ENCODE peak calls at places on chromosomes 4 and X, in four cellular contexts. One of them, this sample, is unnamed.

GRCh38 chr4:88457307-88458090 is 580 bp downstream of the HERC5 start:
- DNase-seq in brain microvascular endothelial cell: no peak
- DNase-seq in HepG2: no peak
- DNase-seq in neural progenitor cell: peak
- DNase-seq in this sample: no peak

GRCh38 chr4:88087004-88087403 is 71.4 kb downstream of the ABCG2 start:
- DNase-seq in brain microvascular endothelial cell: no peak
- DNase-seq in HepG2: peak
- DNase-seq in neural progenitor cell: no peak
- DNase-seq in this sample: no peak

GRCh38 chr4:4327652-4328121 is 37.6 kb downstream of the ZBTB49 start:
- DNase-seq in brain microvascular endothelial cell: peak
- DNase-seq in HepG2: peak
- DNase-seq in neural progenitor cell: peak
- DNase-seq in this sample: no peak

GRCh38 chr4:151624606-151625565 is 135.9 kb downstream of the GATB start:
- DNase-seq in brain microvascular endothelial cell: no peak
- DNase-seq in HepG2: no peak
- DNase-seq in neural progenitor cell: no peak
- DNase-seq in this sample: no peak

GRCh38 chr4:27350161-27350560 is 489.5 kb downstream of the STIM2 start:
- DNase-seq in brain microvascular endothelial cell: no peak
- DNase-seq in HepG2: no peak
- DNase-seq in neural progenitor cell: no peak
- DNase-seq in this sample: peak

GRCh38 chr4:21347142-21347541 is 601.4 kb downstream of the KCNIP4 start:
- DNase-seq in brain microvascular endothelial cell: no peak
- DNase-seq in HepG2: no peak
- DNase-seq in neural progenitor cell: no peak
- DNase-seq in this sample: no peak

GRCh38 chr4:138978028-138978585 is 37.5 kb upstream of the NOCT start:
- DNase-seq in brain microvascular endothelial cell: no peak
- DNase-seq in HepG2: no peak
- DNase-seq in neural progenitor cell: no peak
- DNase-seq in this sample: no peak

GRCh38 chr4:147201016-147201415 is 255.4 kb upstream of the TTC29 start:
- DNase-seq in brain microvascular endothelial cell: no peak
- DNase-seq in HepG2: no peak
- DNase-seq in neural progenitor cell: no peak
- DNase-seq in this sample: no peak

GRCh38 chr4:125736057-125736456 is 421.3 kb downstream of the FAT4 start:
- DNase-seq in brain microvascular endothelial cell: peak
- DNase-seq in HepG2: peak
- DNase-seq in neural progenitor cell: no peak
- DNase-seq in this sample: no peak

GRCh38 chrX:10077425-10078188 is 79.2 kb upstream of the CLCN4 start:
- DNase-seq in brain microvascular endothelial cell: no peak
- DNase-seq in HepG2: peak
- DNase-seq in neural progenitor cell: no peak
- DNase-seq in this sample: no peak

GRCh38 chr4:29326816-29327215 is 1393.4 kb upstream of the PCDH7 start:
- DNase-seq in brain microvascular endothelial cell: no peak
- DNase-seq in HepG2: no peak
- DNase-seq in neural progenitor cell: no peak
- DNase-seq in this sample: no peak

GRCh38 chr4:125317526-125317880 is 2.7 kb downstream of the FAT4 start:
- DNase-seq in brain microvascular endothelial cell: peak
- DNase-seq in HepG2: no peak
- DNase-seq in neural progenitor cell: peak
- DNase-seq in this sample: no peak

GRCh38 chr4:174490356-174490969 is 31.8 kb downstream of the HPGD start:
- DNase-seq in brain microvascular endothelial cell: peak
- DNase-seq in HepG2: no peak
- DNase-seq in neural progenitor cell: no peak
- DNase-seq in this sample: no peak

GRCh38 chr4:173121044-173121685 is 47.4 kb upstream of the GALNT7 start:
- DNase-seq in brain microvascular endothelial cell: peak
- DNase-seq in HepG2: no peak
- DNase-seq in neural progenitor cell: peak
- DNase-seq in this sample: peak

GRCh38 chr4:112086036-112086434 is 59.2 kb upstream of the FAM241A start:
- DNase-seq in brain microvascular endothelial cell: no peak
- DNase-seq in HepG2: no peak
- DNase-seq in neural progenitor cell: no peak
- DNase-seq in this sample: no peak

GRCh38 chrX:147848543-147849448 is 62.9 kb upstream of the FMR1 start:
- DNase-seq in brain microvascular endothelial cell: no peak
- DNase-seq in HepG2: no peak
- DNase-seq in neural progenitor cell: no peak
- DNase-seq in this sample: no peak

GRCh38 chrX:12702509-12703091 is 88.6 kb upstream of the PRPS2 start:
- DNase-seq in brain microvascular endothelial cell: no peak
- DNase-seq in HepG2: peak
- DNase-seq in neural progenitor cell: peak
- DNase-seq in this sample: no peak

GRCh38 chrX:155870958-155871357 is 10.2 kb upstream of the VAMP7 start:
- DNase-seq in brain microvascular endothelial cell: no peak
- DNase-seq in HepG2: no peak
- DNase-seq in neural progenitor cell: no peak
- DNase-seq in this sample: no peak

GRCh38 chrX:45743081-45743533 is 542.4 kb upstream of the DIPK2B start:
- DNase-seq in brain microvascular endothelial cell: peak
- DNase-seq in HepG2: peak
- DNase-seq in neural progenitor cell: no peak
- DNase-seq in this sample: no peak

GRCh38 chr4:91426725-91427124 is 877.0 kb upstream of the GRID2 start:
- DNase-seq in brain microvascular endothelial cell: no peak
- DNase-seq in HepG2: no peak
- DNase-seq in neural progenitor cell: no peak
- DNase-seq in this sample: no peak

GRCh38 chr4:38943355-38943754 is 75.7 kb downstream of the FAM114A1 start:
- DNase-seq in brain microvascular endothelial cell: no peak
- DNase-seq in HepG2: no peak
- DNase-seq in neural progenitor cell: no peak
- DNase-seq in this sample: no peak

GRCh38 chr4:26397086-26397485 is 76.3 kb downstream of the RBPJ start:
- DNase-seq in brain microvascular endothelial cell: no peak
- DNase-seq in HepG2: no peak
- DNase-seq in neural progenitor cell: no peak
- DNase-seq in this sample: no peak

GRCh38 chr4:10011885-10012284 is 9.4 kb downstream of the SLC2A9 start:
- DNase-seq in brain microvascular endothelial cell: no peak
- DNase-seq in HepG2: no peak
- DNase-seq in neural progenitor cell: no peak
- DNase-seq in this sample: no peak

GRCh38 chrX:72201836-72202536 is 20.4 kb downstream of the PIN4 start:
- DNase-seq in brain microvascular endothelial cell: peak
- DNase-seq in HepG2: no peak
- DNase-seq in neural progenitor cell: no peak
- DNase-seq in this sample: peak

GRCh38 chrX:47112316-47112954 is 32.1 kb downstream of the NDUFB11 start:
- DNase-seq in brain microvascular endothelial cell: no peak
- DNase-seq in HepG2: peak
- DNase-seq in neural progenitor cell: no peak
- DNase-seq in this sample: no peak

GRCh38 chr4:169254546-169254983 is 16.2 kb downstream of the SH3RF1 start:
- DNase-seq in brain microvascular endothelial cell: peak
- DNase-seq in HepG2: peak
- DNase-seq in neural progenitor cell: no peak
- DNase-seq in this sample: peak

GRCh38 chr4:82499705-82500104 is 62.1 kb downstream of the TMEM150C start:
- DNase-seq in brain microvascular endothelial cell: no peak
- DNase-seq in HepG2: no peak
- DNase-seq in neural progenitor cell: no peak
- DNase-seq in this sample: no peak

GRCh38 chrX:68428431-68428830 is 4.9 kb downstream of the OPHN1 start:
- DNase-seq in brain microvascular endothelial cell: peak
- DNase-seq in HepG2: no peak
- DNase-seq in neural progenitor cell: no peak
- DNase-seq in this sample: no peak

DNA sequence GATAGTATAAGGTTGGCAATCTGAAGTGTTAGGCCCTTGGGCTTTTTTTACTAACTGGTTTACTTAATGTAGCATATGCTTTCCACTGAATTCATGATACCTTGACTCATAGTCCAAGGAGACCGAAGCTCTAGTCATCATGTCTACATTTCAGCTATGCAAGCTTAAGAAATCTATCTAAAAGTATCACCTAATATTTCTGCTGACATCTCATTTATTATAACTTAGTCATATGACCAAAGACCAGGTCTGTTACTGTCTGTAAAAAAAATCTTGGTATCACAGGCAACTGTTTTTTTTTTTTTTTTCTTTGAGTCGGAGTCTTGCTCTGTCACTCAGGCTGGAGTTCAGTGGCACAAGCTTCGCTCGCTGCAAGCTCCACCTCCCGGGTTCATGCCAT is 814.0 kb upstream of the NDST4 start:
- DNase-seq in brain microvascular endothelial cell: no peak
- DNase-seq in HepG2: no peak
- DNase-seq in neural progenitor cell: no peak
- DNase-seq in this sample: no peak
- H3K4me3 ChIP-seq in brain microvascular endothelial cell: no peak
- H3K4me3 ChIP-seq in HepG2: no peak
- H3K4me3 ChIP-seq in neural progenitor cell: no peak
- H3K4me3 ChIP-seq in this sample: no peak

GRCh38 chrX:136166221-136166855 is 19.0 kb downstream of the FHL1 start:
- DNase-seq in brain microvascular endothelial cell: no peak
- DNase-seq in HepG2: no peak
- DNase-seq in neural progenitor cell: peak
- DNase-seq in this sample: peak
- TF ChIP-seq CTCF in brain microvascular endothelial cell: peak
- TF ChIP-seq CTCF in HepG2: peak
- TF ChIP-seq CTCF in neural progenitor cell: peak
- TF ChIP-seq CTCF in this sample: peak

GRCh38 chrX:100408643-100409315 is 1.3 kb downstream of the PCDH19 start:
- DNase-seq in brain microvascular endothelial cell: no peak
- DNase-seq in HepG2: no peak
- DNase-seq in neural progenitor cell: peak
- DNase-seq in this sample: no peak

GRCh38 chrX:100409316-100410082 is 574 bp downstream of the PCDH19 start:
- DNase-seq in brain microvascular endothelial cell: no peak
- DNase-seq in HepG2: no peak
- DNase-seq in neural progenitor cell: peak
- DNase-seq in this sample: no peak

GRCh38 chrX:100407147-100407783 is 2.8 kb downstream of the PCDH19 start:
- DNase-seq in brain microvascular endothelial cell: no peak
- DNase-seq in HepG2: no peak
- DNase-seq in neural progenitor cell: no peak
- DNase-seq in this sample: no peak

GRCh38 chrX:100410083-100410590 is at the start of gene PCDH19:
- DNase-seq in brain microvascular endothelial cell: peak
- DNase-seq in HepG2: no peak
- DNase-seq in neural progenitor cell: peak
- DNase-seq in this sample: no peak

DNA sequence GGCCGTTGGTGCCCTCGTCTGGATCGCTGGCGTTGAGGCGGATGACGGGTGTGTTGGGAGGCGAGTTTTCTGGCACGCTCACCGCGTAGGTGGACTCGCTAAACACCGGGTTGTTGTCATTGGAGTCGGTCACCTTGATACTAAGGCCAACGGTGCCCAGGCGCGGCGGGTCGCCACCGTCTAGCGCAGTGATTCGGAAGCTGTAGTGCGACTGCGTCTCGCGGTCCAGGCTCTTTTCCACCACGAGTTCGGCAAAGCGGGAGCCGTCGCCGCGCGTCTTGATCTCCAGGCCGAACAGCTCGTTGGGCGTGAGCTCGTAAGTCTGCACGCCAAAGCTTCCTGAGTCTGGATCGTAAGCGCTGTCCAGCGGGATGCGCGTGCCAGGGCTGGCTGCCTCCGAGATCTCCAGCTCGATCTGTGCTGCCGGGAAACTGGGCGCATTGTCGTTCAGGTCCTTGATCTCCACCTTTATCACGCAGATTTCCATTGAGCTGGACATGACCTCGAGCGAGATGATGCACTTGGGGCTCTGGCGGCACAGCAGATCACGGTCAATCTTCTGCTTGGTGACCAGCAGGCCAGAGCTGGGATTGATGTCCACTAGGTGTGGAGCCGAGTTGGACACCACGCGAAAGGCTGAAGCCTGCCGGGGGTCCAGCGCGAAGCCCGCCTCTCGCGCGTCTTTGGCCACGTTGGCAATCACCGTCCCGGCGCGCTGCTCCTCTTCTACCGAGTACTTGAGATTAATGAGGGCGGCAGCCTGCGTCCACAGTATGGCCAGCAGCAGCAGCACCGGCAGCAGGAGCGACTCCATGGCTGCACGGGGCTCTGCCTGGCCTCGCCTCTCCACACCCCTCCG is 2.1 kb downstream of the PCDH19 start:
- DNase-seq in brain microvascular endothelial cell: no peak
- DNase-seq in HepG2: no peak
- DNase-seq in neural progenitor cell: peak
- DNase-seq in this sample: no peak
- H3K4me3 ChIP-seq in brain microvascular endothelial cell: no peak
- H3K4me3 ChIP-seq in HepG2: no peak
- H3K4me3 ChIP-seq in neural progenitor cell: peak
- H3K4me3 ChIP-seq in this sample: no peak

DNA sequence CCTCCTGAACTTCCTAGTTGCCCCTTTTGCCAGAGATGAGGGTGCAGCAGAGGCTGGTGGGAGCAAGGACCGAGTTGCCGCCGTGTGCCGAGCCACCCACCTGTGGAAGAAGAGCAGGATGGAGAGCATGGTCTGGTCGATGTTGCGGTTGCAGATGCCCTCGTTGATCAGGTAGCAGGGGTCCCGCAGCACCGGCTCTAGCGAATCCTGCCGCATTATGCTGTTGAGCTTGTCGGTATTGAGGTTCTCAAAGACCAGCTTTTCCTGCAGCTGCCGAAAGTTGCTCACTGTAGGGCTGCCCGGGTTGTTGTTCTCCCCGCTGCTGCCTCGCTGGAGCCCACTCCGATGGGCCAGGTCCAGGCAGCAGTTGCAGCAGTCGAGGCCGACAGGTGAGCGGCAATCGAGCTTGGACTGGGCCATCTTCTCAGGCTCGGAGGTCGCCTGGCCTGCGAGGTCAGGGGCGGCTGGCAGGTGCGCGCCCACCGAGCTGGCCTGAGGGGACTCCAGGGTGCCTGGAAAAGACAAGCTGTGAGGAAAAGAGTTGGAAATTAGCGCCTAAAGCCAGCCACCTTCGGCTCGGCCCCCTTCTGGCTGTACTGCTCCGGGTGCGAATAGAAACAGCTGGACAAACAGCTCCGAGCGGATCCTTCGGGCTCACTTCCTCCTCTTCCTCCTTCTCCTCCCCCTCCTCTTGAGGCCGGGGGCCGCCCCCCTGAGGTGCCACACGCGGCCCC is 420 bp downstream of the TSC22D3 start:
- DNase-seq in brain microvascular endothelial cell: no peak
- DNase-seq in HepG2: no peak
- DNase-seq in neural progenitor cell: peak
- DNase-seq in this sample: no peak
- TF ChIP-seq CTCF in brain microvascular endothelial cell: peak
- TF ChIP-seq CTCF in HepG2: no peak
- TF ChIP-seq CTCF in neural progenitor cell: peak
- TF ChIP-seq CTCF in this sample: no peak

This sample was measured in AG09309.